ENCODE peak calls at places on chromosome 2, in seven cellular contexts. B is OCI-LY7, V is MM.1S, S is endothelial cell, F is PC-3, A is neural crest cell, L is ovary. X is an unnamed sample.

GRCh38 chr2:217551229-217551909 is 451.4 kb downstream of the TNS1 start:
- DNase-seq in B (no peak), V (no peak), S (no peak), F (peak; percentile 41), A (no peak), L (no peak), X (peak; percentile 46)

GRCh38 chr2:126889501-126890135 is 9.1 kb upstream of the TEX51 start:
- DNase-seq in B (no peak), V (no peak), S (no peak), F (no peak), A (no peak), L (no peak), X (no peak)

GRCh38 chr2:135471106-135471505 is 59.9 kb downstream of the ZRANB3 start:
- DNase-seq in B (no peak), V (no peak), S (no peak), F (no peak), A (no peak), L (no peak), X (no peak)

GRCh38 chr2:216773072-216773471 is 77.7 kb upstream of the IGFBP5 start:
- DNase-seq in B (no peak), V (no peak), S (no peak), F (no peak), A (no peak), L (no peak), X (no peak)

GRCh38 chr2:42163444-42164045 is 5.6 kb upstream of the EML4 start:
- DNase-seq in B (no peak), V (no peak), S (no peak), F (no peak), A (no peak), L (no peak), X (peak; percentile 83)

GRCh38 chr2:126661702-126662465 is 5.9 kb downstream of the GYPC start:
- DNase-seq in B (no peak), V (no peak), S (no peak), F (no peak), A (no peak), L (no peak), X (no peak)

GRCh38 chr2:16908671-16909070 is 243.0 kb upstream of the CYRIA start:
- DNase-seq in B (no peak), V (no peak), S (no peak), F (peak; percentile 19), A (no peak), L (no peak), X (no peak)

GRCh38 chr2:39686470-39686869 is 20.8 kb downstream of the TMEM178A start:
- DNase-seq in B (no peak), V (no peak), S (no peak), F (no peak), A (no peak), L (no peak), X (no peak)

GRCh38 chr2:171834286-171834685 is 59.8 kb downstream of the SLC25A12 start:
- DNase-seq in B (no peak), V (no peak), S (no peak), F (no peak), A (no peak), L (no peak), X (no peak)

GRCh38 chr2:176642074-176642473 is 372.8 kb downstream of the MTX2 start:
- DNase-seq in B (no peak), V (no peak), S (no peak), F (peak; percentile 41), A (no peak), L (no peak), X (no peak)

GRCh38 chr2:100237046-100237615 is 85.2 kb downstream of the LONRF2 start:
- DNase-seq in B (no peak), V (no peak), S (no peak), F (no peak), A (no peak), L (no peak), X (no peak)

GRCh38 chr2:168192839-168193616 is 54.4 kb downstream of the STK39 start:
- DNase-seq in B (peak; percentile 57), V (no peak), S (no peak), F (peak; percentile 42), A (no peak), L (no peak), X (no peak)

GRCh38 chr2:172248381-172249173 is 145.9 kb upstream of the DLX2 start:
- DNase-seq in B (no peak), V (no peak), S (no peak), F (peak; percentile 96), A (no peak), L (no peak), X (no peak)

GRCh38 chr2:8737571-8738175 is 55.8 kb downstream of the ID2 start:
- DNase-seq in B (no peak), V (no peak), S (no peak), F (no peak), A (no peak), L (no peak), X (no peak)

GRCh38 chr2:138622606-138623005 is 121.0 kb downstream of the SPOPL start:
- DNase-seq in B (no peak), V (no peak), S (no peak), F (no peak), A (no peak), L (no peak), X (no peak)

GRCh38 chr2:151437630-151438029 is 27.9 kb downstream of the RIF1 start:
- DNase-seq in B (peak; percentile 44), V (peak; percentile 18), S (no peak), F (peak; percentile 61), A (no peak), L (no peak), X (no peak)

GRCh38 chr2:7013761-7014160 is 96.5 kb downstream of the RNF144A start:
- DNase-seq in B (no peak), V (no peak), S (no peak), F (peak; percentile 76), A (no peak), L (no peak), X (no peak)

GRCh38 chr2:6877402-6878305 is at the start of gene RSAD2:
- DNase-seq in B (no peak), V (peak; percentile 79), S (no peak), F (peak; percentile 60), A (no peak), L (peak; percentile 32), X (no peak)

GRCh38 chr2:119671011-119671410 is 8.0 kb upstream of the TMEM177 start:
- DNase-seq in B (no peak), V (no peak), S (no peak), F (no peak), A (no peak), L (no peak), X (no peak)

GRCh38 chr2:156157670-156158069 is 174.9 kb downstream of the NR4A2 start:
- DNase-seq in B (no peak), V (peak; percentile 43), S (no peak), F (no peak), A (no peak), L (no peak), X (no peak)

GRCh38 chr2:213306320-213306942 is 22.2 kb downstream of the SPAG16 start:
- DNase-seq in B (no peak), V (no peak), S (no peak), F (no peak), A (no peak), L (peak; percentile 14), X (peak; percentile 13)

GRCh38 chr2:217959723-217960122 is 43.1 kb downstream of the TNS1 start:
- DNase-seq in B (no peak), V (no peak), S (no peak), F (no peak), A (no peak), L (no peak), X (no peak)

GRCh38 chr2:48471048-48471474 is 58.9 kb upstream of the STON1 start:
- DNase-seq in B (no peak), V (peak; percentile 22), S (peak; percentile 22), F (peak; percentile 84), A (peak; percentile 18), L (no peak), X (no peak)

GRCh38 chr2:205654878-205655601 is 27.3 kb upstream of the NRP2 start:
- DNase-seq in B (no peak), V (no peak), S (no peak), F (peak; percentile 57), A (no peak), L (no peak), X (no peak)

GRCh38 chr2:143928184-143928583 is 591.7 kb downstream of the ZEB2 start:
- DNase-seq in B (no peak), V (no peak), S (no peak), F (no peak), A (no peak), L (no peak), X (no peak)

GRCh38 chr2:71187589-71187988 is 39.3 kb downstream of the PAIP2B start:
- DNase-seq in B (no peak), V (no peak), S (no peak), F (no peak), A (no peak), L (no peak), X (no peak)

GRCh38 chr2:71186973-71187372 is 39.9 kb downstream of the PAIP2B start:
- DNase-seq in B (no peak), V (no peak), S (no peak), F (no peak), A (no peak), L (no peak), X (no peak)

GRCh38 chr2:71190959-71191943 is 35.7 kb downstream of the PAIP2B start:
- DNase-seq in B (peak; percentile 13), V (no peak), S (no peak), F (peak; percentile 43), A (no peak), L (no peak), X (no peak)
- TF ChIP-seq CTCF in B (peak; percentile 69), V (peak; percentile 29), S (no peak), F (peak; percentile 64), A (peak; percentile 47), L (no peak), X (peak; percentile 37)

DNA sequence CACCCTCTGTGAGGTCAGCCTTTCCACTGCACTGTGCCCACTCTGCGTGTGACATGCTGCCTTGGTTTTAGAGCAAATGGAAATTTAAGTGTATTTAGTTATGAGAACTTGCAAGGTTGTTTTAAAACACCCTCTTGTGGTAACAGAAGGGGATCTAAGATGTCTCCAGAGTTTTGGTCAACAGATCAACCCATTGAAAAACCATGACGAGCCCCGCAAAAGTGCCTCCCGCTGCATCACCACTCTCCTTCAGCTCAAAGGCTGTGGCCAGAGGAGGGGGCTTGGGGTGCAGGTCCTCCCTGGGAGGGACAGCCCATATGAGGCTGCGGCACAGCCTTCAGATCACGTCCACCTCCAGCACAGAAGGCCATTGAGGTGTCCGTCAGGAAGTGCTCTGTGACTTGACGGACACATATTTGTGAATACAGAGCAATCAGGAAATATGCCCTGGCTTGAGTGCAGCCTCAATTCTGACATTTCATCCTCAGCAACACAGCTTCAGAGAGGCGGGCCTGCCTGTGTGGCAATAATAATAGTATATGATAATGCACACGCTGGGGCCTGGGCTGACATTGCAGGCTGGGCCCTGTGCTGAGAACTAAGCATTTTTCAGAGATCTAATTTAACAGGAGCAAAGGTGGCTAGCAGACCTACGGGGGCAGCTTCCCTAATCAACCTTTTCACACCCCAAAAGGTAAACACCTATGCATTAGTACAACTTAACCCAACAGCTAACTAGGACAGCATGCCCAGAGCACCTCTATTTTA is 213.9 kb downstream of the ANAPC1 start:
- DNase-seq in B (peak; percentile 65), V (no peak), S (no peak), F (no peak), A (no peak), L (no peak), X (no peak)
- TF ChIP-seq CTCF in B (peak; percentile 46), V (no peak), S (no peak), F (peak; percentile 40), A (no peak), L (no peak), X (peak; percentile 34)

GRCh38 chr2:28621172-28622100 is 125.6 kb downstream of the PLB1 start:
- DNase-seq in B (no peak), V (peak; percentile 21), S (peak; percentile 35), F (peak; percentile 92), A (peak; percentile 39), L (peak; percentile 81), X (peak; percentile 81)
- TF ChIP-seq CTCF in B (no peak), V (peak; percentile 46), S (no peak), F (peak; percentile 80), A (peak; percentile 57), L (no peak), X (peak; percentile 24)

GRCh38 chr2:201618744-201619654 is 24.3 kb downstream of the TMEM237 start:
- DNase-seq in B (no peak), V (no peak), S (peak; percentile 18), F (no peak), A (no peak), L (peak; percentile 79), X (peak; percentile 59)
- TF ChIP-seq CTCF in B (no peak), V (no peak), S (no peak), F (no peak), A (no peak), L (peak; percentile 34), X (peak; percentile 42)